ENCODE peak calls at places on chromosomes 16 and 17, in four cellular contexts. T is K562, S is H1, K is HepG2. W is an unnamed sample.

GRCh38 chr16:642189-643049 is 791 bp downstream of the MCRIP2 start:
- DNase-seq in S (peak), K (peak), T (peak), W (peak)

GRCh38 chr17:33053641-33054040 is 62.0 kb downstream of the SPACA3 start:
- DNase-seq in S (no peak), K (no peak), T (no peak), W (no peak)

GRCh38 chr17:40664582-40665333 is at the start of gene KRT222:
- DNase-seq in S (no peak), K (no peak), T (no peak), W (no peak)

GRCh38 chr16:35319536-35320192 is 1860.3 kb downstream of the TP53TG3F start:
- DNase-seq in S (no peak), T (no peak), K (no peak), W (no peak)

GRCh38 chr16:2490190-2491105 is 15.5 kb downstream of the TBC1D24 start:
- DNase-seq in K (no peak), T (no peak), S (no peak), W (no peak)

GRCh38 chr17:40293363-40293762 is 5.7 kb downstream of the CDC6 start:
- DNase-seq in S (no peak), K (no peak), T (no peak), W (no peak)

GRCh38 chr17:66542183-66542966 is 240.0 kb downstream of the PRKCA start:
- DNase-seq in T (no peak), S (no peak), K (no peak), W (no peak)

GRCh38 chr16:84453061-84453752 is 51.3 kb downstream of the MEAK7 start:
- DNase-seq in S (no peak), T (no peak), K (no peak), W (no peak)

GRCh38 chr17:82333279-82334171 is at the start of gene SECTM1:
- DNase-seq in S (no peak), T (no peak), K (no peak), W (no peak)

GRCh38 chr16:67336646-67337045 is 10.0 kb downstream of the LRRC36 start:
- DNase-seq in K (no peak), T (no peak), S (no peak), W (no peak)

GRCh38 chr17:78448356-78448993 is 70.0 kb downstream of the PGS1 start:
- DNase-seq in K (peak), T (no peak), S (no peak), W (no peak)

GRCh38 chr16:66274335-66275110 is 92.0 kb upstream of the CDH5 start:
- DNase-seq in T (no peak), K (peak), S (no peak), W (peak)

GRCh38 chr16:57667526-57668258 is 414 bp upstream of the ADGRG3 start:
- DNase-seq in S (peak), T (peak), K (peak), W (peak)

GRCh38 chr16:84832488-84833141 is 12.8 kb downstream of the CRISPLD2 start:
- DNase-seq in S (no peak), T (no peak), K (no peak), W (no peak)

GRCh38 chr16:3740186-3740585 is 22.9 kb upstream of the TRAP1 start:
- DNase-seq in T (no peak), S (no peak), K (no peak), W (no peak)

GRCh38 chr17:73749337-73749807 is 105.1 kb upstream of the SDK2 start:
- DNase-seq in S (no peak), K (no peak), T (no peak), W (no peak)

GRCh38 chr16:11794991-11795886 is 1.8 kb downstream of the ZC3H7A start:
- DNase-seq in T (no peak), K (no peak), S (no peak), W (no peak)

GRCh38 chr17:71792966-71793365 is 327.9 kb upstream of the SOX9 start:
- DNase-seq in T (no peak), S (no peak), K (no peak), W (no peak)

GRCh38 chr16:27253526-27253930 is 15.0 kb downstream of the NSMCE1 start:
- DNase-seq in S (no peak), T (peak), K (no peak), W (peak)

GRCh38 chr17:66633322-66633965 is 201.5 kb upstream of the CACNG5 start:
- DNase-seq in K (no peak), S (no peak), T (no peak), W (no peak)

GRCh38 chr17:35087731-35088646 is 24.5 kb upstream of the RFFL start:
- DNase-seq in K (peak), T (peak), S (no peak), W (no peak)

GRCh38 chr16:31352344-31353115 is 2.4 kb upstream of the ITGAX start:
- DNase-seq in K (no peak), T (no peak), S (no peak), W (no peak)

GRCh38 chr17:76414334-76415295 is 30.2 kb downstream of the SPHK1 start:
- DNase-seq in T (peak), K (no peak), S (no peak), W (no peak)

GRCh38 chr16:48366165-48367093 is 18.8 kb downstream of the SIAH1 start:
- DNase-seq in T (no peak), K (peak), S (no peak), W (peak)

GRCh38 chr17:65434251-65434650 is 127.2 kb downstream of the AXIN2 start:
- DNase-seq in T (no peak), S (no peak), K (no peak), W (no peak)

GRCh38 chr17:81844887-81845286 is 10.0 kb upstream of the PPP1R27 start:
- DNase-seq in S (no peak), K (no peak), T (no peak), W (no peak)

GRCh38 chr17:64128787-64129514 is 993 bp downstream of the ERN1 start:
- DNase-seq in T (no peak), K (no peak), S (no peak), W (peak)

GRCh38 chr17:63418540-63418939 is 27.6 kb downstream of the CYB561 start:
- DNase-seq in S (no peak), T (no peak), K (no peak), W (no peak)

GRCh38 chr17:49435630-49436029 is 20.9 kb upstream of the PHB1 start:
- DNase-seq in T (no peak), K (no peak), S (no peak), W (no peak)

GRCh38 chr16:51290410-51290809 is 139.3 kb upstream of the SALL1 start:
- DNase-seq in S (no peak), K (no peak), T (no peak), W (no peak)

GRCh38 chr17:81734405-81735055 is 22.4 kb downstream of the SLC25A10 start:
- DNase-seq in S (no peak), T (no peak), K (no peak), W (no peak)

GRCh38 chr16:69397821-69398521 is 12.2 kb upstream of the TERF2 start:
- DNase-seq in T (no peak), K (peak), S (peak), W (peak)

GRCh38 chr17:43013296-43013695 is 6.7 kb downstream of the IFI35 start:
- DNase-seq in K (no peak), T (no peak), S (no peak), W (no peak)

GRCh38 chr16:55253987-55254386 is 70.0 kb upstream of the IRX6 start:
- DNase-seq in T (no peak), K (no peak), S (no peak), W (no peak)

GRCh38 chr16:30010817-30011504 is at the start of gene DOC2A:
- DNase-seq in K (no peak), S (peak), T (peak), W (no peak)

GRCh38 chr16:30007378-30007895 is 3.4 kb downstream of the DOC2A start:
- DNase-seq in S (no peak), K (no peak), T (no peak), W (no peak)

GRCh38 chr16:30006659-30007377 is 4.0 kb downstream of the DOC2A start:
- DNase-seq in T (no peak), K (no peak), S (no peak), W (no peak)

GRCh38 chr16:30009990-30010816 is 624 bp downstream of the DOC2A start:
- DNase-seq in T (no peak), K (no peak), S (no peak), W (no peak)

GRCh38 chr16:30009085-30009862 is 1.6 kb downstream of the DOC2A start:
- DNase-seq in K (no peak), T (no peak), S (no peak), W (no peak)
- TF ChIP-seq MAFK in K (no peak), T (no peak), S (no peak), W (no peak)

GRCh38 chr16:20847577-20847976 is 41.2 kb downstream of the REXO5 start:
- DNase-seq in T (no peak), K (no peak), S (no peak), W (no peak)

GRCh38 chr16:20850981-20851380 is 44.7 kb downstream of the REXO5 start:
- DNase-seq in S (no peak), K (no peak), T (no peak), W (no peak)

GRCh38 chr16:20851601-20852000 is 45.3 kb downstream of the REXO5 start:
- DNase-seq in K (peak), T (no peak), S (no peak), W (peak)

GRCh38 chr16:20853076-20853597 is 46.8 kb downstream of the REXO5 start:
- DNase-seq in K (no peak), T (no peak), S (no peak), W (no peak)

DNA sequence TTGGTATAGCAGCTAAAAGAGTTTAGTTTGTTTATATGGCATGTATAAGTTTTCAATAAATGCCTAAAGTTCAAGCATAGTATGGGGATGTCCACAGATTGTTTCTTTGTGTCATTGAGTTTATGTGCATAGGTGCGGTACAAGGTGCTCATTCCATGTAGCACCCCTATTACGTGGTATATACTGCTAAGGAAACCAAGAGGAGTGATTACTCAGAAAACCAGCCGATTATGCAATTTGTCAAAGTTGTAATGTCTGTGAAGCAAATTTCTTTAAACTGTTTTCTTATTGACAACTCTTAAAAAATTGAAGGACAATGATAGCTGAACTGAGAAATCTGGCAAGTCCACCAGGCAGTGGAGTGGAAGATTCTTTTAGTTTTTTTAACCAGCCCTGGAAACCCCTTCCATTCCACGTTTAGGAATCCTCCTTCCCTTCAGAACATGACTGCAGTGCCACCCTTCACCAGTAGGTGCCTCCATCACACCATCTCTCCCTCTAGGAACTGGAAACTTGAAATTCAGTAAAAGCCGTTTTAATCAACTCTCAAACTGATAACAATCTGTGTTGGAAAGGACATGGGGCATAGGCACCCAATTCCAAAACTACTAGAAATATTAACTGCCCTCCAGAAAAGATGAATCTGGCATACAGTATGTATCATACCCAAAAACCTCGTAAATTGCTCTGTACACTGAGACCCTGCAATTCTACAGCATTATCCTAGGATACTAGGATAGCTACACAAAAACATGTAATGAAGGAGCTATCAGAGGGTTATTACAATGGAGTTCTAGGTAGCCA is 43.5 kb downstream of the REXO5 start:
- DNase-seq in K (peak), S (peak), T (peak), W (peak)
- TF ChIP-seq CHD2 in K (no peak), S (no peak), T (no peak), W (no peak)

DNA sequence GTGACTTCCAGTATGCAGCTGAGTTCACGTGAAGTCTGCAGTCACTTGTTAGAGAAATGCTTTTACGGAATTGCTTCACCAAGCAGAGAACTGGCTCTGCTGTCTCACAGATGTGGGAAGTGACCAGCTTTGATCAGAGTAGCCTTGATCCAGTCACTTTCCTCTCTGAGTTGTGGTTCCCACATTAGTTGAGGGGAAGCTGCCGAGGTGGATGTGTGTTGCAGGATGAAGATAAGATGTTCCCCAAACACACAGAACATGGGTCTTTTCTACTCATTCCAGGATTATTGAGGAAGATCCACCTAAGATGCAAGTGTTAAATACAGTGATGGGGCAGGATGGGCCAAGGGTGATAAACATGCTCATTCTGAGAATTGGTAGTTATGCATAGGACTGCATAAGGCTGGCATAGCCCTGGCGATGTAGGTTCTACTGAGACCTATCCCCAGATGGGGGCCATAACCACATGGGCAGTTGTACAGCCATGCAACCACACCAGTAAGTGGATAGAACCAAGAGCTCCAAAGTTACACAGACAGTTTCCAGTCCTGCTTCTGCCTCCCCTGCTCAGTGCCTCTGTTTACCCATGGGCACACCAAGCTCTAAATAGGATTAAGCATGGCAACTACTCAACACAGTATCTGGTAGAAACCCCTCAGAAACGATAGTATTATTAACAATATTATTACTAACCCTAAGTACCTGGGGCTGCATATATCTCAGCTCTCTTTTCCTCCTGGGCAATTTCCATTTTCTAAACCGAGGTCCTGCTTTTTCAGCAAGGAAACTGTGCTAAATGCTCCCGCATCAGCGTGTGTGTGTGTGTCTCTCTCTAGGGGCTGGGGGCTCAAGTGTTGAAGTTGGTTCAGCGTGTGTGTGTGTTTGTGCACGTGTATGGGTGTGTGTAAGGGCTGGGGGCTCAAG is 169.0 kb upstream of the MAF start:
- DNase-seq in T (no peak), S (no peak), K (no peak), W (no peak)
- TF ChIP-seq MAFK in T (no peak), S (no peak), K (no peak), W (no peak)

GRCh38 chr17:80504671-80505413 is 28.4 kb upstream of the NPTX1 start:
- DNase-seq in S (no peak), T (no peak), K (no peak), W (peak)
- TF ChIP-seq CHD2 in S (no peak), T (no peak), K (no peak), W (no peak)

DNA sequence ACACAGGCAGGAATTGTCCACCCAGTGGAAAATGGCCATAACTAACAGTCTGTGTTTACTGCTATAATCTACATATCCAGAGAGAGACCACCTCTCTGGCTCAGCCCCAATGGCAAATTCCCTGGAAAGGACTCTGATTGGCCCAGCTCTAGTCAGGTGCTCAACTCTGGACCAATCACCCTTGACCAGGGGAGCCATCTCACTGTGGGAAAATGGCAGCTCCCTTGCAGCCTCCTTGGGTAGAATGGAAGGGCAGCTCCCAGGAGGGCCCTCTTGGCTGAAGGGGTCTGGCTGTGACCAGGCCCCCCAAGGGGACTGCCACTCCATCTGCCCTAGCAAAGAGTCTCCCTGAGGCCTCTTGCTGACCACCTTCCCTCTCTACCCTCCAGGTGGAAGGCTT is 3.1 kb downstream of the ALOX15B start:
- DNase-seq in T (no peak), K (no peak), S (no peak), W (no peak)
- TF ChIP-seq MAFK in T (no peak), K (no peak), S (no peak), W (no peak)

DNA sequence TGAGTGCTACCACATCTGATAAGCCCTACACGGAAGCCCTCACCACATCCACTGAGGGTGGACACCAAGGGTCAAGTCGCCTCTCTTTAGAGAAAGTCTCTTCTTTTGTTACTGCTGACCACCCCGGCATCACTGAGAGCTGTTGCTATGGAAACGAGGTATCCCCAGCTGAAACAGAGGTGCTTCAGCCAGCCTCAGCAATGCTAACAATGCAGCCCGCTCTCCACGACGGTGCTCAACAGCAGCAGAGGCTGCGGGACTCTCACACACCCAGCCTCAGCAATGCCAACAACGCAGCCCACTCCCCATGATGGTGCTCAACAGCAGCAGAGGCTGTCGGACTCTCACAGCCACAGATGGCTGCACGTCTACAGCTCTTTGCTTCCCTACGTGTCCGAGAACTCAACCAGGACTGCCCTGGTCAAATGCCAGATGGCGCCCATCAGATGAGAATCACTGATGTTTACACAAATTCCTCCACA is 41.4 kb downstream of the VPS53 start:
- DNase-seq in S (peak), K (no peak), T (no peak), W (no peak)
- TF ChIP-seq CHD2 in S (no peak), K (no peak), T (no peak), W (no peak)

GRCh38 chr17:45385331-45385997 is 47.2 kb downstream of the ARHGAP27 start:
- DNase-seq in K (peak), S (peak), T (peak), W (peak)
- TF ChIP-seq MAFK in K (peak), S (peak), T (peak), W (no peak)

GRCh38 chr17:9199474-9200196 is 178.3 kb downstream of the NTN1 start:
- DNase-seq in S (no peak), T (peak), K (no peak), W (no peak)
- TF ChIP-seq CHD2 in S (no peak), T (no peak), K (no peak), W (no peak)

GRCh38 chr16:14338969-14339368 is 267.9 kb downstream of the MRTFB start:
- DNase-seq in K (no peak), T (no peak), S (no peak), W (no peak)

GRCh38 chr16:14339694-14340093 is 268.6 kb downstream of the MRTFB start:
- DNase-seq in T (no peak), S (no peak), K (no peak), W (no peak)

GRCh38 chr16:14338236-14338635 is 267.1 kb downstream of the MRTFB start:
- DNase-seq in S (no peak), K (no peak), T (no peak), W (no peak)

GRCh38 chr16:14344292-14344691 is 273.2 kb downstream of the MRTFB start:
- DNase-seq in T (peak), K (no peak), S (no peak), W (no peak)

DNA sequence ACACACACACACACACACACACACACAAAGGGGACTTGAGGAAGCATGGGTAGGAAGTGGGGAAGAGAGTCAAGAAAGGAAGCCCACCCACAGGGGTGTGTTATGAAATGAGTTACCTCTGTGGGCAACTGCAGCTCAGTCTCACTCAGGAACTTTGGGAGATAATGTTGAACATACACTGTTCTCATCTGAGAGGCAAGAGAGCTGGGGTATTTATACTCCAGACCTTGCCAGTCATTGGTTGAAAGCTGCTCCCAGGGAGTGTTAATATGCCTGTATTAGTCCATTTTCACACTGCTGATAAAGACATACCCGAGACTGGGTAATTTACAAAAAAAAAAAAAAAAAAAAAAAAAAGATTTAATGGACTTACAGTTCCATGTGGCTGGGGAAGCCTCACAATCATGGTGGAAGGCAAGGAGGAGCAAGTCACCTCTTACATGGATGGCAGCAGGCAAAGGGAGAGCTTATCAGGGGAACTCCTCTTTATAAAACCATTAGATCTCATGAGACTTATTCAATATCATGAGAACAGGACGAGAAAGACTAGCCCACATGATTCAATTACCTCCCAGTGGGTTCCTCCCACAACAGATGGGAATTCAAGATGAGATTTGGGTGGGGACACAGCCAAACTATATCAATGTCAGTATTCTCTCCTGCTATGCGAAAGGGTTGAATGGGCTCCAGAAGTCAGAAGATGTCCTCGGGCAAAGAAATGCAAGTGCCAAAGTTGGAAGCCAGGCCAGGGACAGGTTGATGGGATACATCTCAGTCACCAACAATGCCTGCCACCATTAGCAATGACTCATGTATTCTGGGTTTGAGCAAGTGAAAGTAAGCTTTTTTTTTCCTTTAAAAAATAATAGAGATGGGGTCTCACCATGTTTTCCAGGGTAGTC is 270.5 kb downstream of the MRTFB start:
- DNase-seq in T (no peak), S (no peak), K (no peak), W (no peak)
- TF ChIP-seq MAFK in T (no peak), S (no peak), K (no peak), W (no peak)